ENCODE peak calls at places on chromosome 19, in five cellular contexts. U is NCI-H774, C is GM03348, I is left lung, O is fibroblast of lung. D is an unnamed sample.
A peak's percentile ranks its signal among the peaks of the same experiment; 100 is the strongest.

GRCh38 chr19:18529782-18530181 is 7.9 kb upstream of the ELL start:
- DNase-seq in O (no peak), C (peak; percentile 20), U (no peak), I (no peak), D (no peak)

GRCh38 chr19:4748589-4748988 is 24.9 kb upstream of the DPP9 start:
- DNase-seq in U (peak; percentile 40), C (no peak), O (no peak), I (no peak), D (no peak)

GRCh38 chr19:39247701-39248664 is 673 bp downstream of the IFNL4 start:
- DNase-seq in C (peak; percentile 34), I (no peak), U (no peak), O (peak; percentile 23), D (no peak)

GRCh38 chr19:1540353-1540925 is 16.6 kb downstream of the PLK5 start:
- DNase-seq in O (no peak), U (no peak), I (no peak), C (no peak), D (no peak)

GRCh38 chr19:19304186-19304975 is 15.9 kb downstream of the SUGP1 start:
- DNase-seq in I (no peak), C (no peak), O (no peak), U (no peak), D (no peak)

GRCh38 chr19:44800461-44800860 is 8.4 kb upstream of the BCAM start:
- DNase-seq in U (peak; percentile 75), I (peak; percentile 85), O (peak; percentile 47), C (peak; percentile 94), D (peak; percentile 93)

GRCh38 chr19:23283925-23284324 is 33.7 kb upstream of the ZNF724 start:
- DNase-seq in U (no peak), I (no peak), C (peak; percentile 53), O (peak; percentile 10), D (peak; percentile 71)

GRCh38 chr19:33298146-33298911 is 4.0 kb downstream of the CEBPA start:
- DNase-seq in I (no peak), C (no peak), U (no peak), O (no peak), D (no peak)

GRCh38 chr19:14565298-14565679 is 6.6 kb downstream of the NDUFB7 start:
- DNase-seq in C (no peak), I (no peak), O (no peak), U (no peak), D (no peak)

GRCh38 chr19:50358483-50359431 is 6.7 kb downstream of the NAPSA start:
- DNase-seq in O (peak; percentile 12), C (peak; percentile 72), U (peak; percentile 40), I (peak; percentile 69), D (peak; percentile 77)

GRCh38 chr19:1247747-1248453 is 483 bp upstream of the MIDN start:
- DNase-seq in U (peak; percentile 22), C (no peak), I (peak; percentile 79), O (peak; percentile 71), D (no peak)

GRCh38 chr19:18007605-18007938 is 398 bp upstream of the ARRDC2 start:
- DNase-seq in I (no peak), C (no peak), U (no peak), O (no peak), D (no peak)

GRCh38 chr19:32890841-32891240 is 21.3 kb upstream of the SLC7A9 start:
- DNase-seq in U (no peak), C (no peak), O (no peak), I (no peak), D (no peak)

GRCh38 chr19:46722421-46723022 is 5.6 kb upstream of the PRKD2 start:
- DNase-seq in C (no peak), U (no peak), O (no peak), I (no peak), D (no peak)

GRCh38 chr19:50203281-50204080 is at the start of gene MYH14:
- DNase-seq in U (peak; percentile 95), C (peak; percentile 50), O (peak; percentile 3), I (peak; percentile 86), D (no peak)

GRCh38 chr19:18906605-18907519 is 10.9 kb upstream of the CERS1 start:
- DNase-seq in U (no peak), C (no peak), I (no peak), O (no peak), D (no peak)

GRCh38 chr19:47026889-47027288 is 7.3 kb downstream of the NPAS1 start:
- DNase-seq in U (no peak), O (no peak), C (no peak), I (no peak), D (no peak)

GRCh38 chr19:44093931-44094765 is at the start of gene ZNF224:
- DNase-seq in I (peak; percentile 94), U (peak; percentile 90), C (peak; percentile 93), O (peak; percentile 89), D (peak; percentile 91)

GRCh38 chr19:49151339-49152217 is 3.6 kb downstream of the HRC start:
- DNase-seq in O (peak; percentile 30), C (peak; percentile 67), U (peak; percentile 81), I (peak; percentile 64), D (peak; percentile 58)

GRCh38 chr19:51735759-51736449 is 12.1 kb upstream of the HAS1 start:
- DNase-seq in U (no peak), O (peak; percentile 81), C (no peak), I (peak; percentile 86), D (no peak)

GRCh38 chr19:45324349-45324907 is 1.8 kb upstream of the CKM start:
- DNase-seq in U (no peak), I (no peak), C (no peak), O (no peak), D (no peak)

D was measured in activated naive CD4-positive, alpha-beta T cell treated with anti-CD3 and anti-CD28 coated beads, Interleukin-2, amount 10 ng/mL, durations not matched to agents 7 days and 5 days.